ENCODE peak calls at places on chromosome 14, in ten cellular contexts. One of them, this sample, is unnamed.

GRCh38 chr14:75647650-75648049 is 13.0 kb downstream of the ERG28 start:
- DNase-seq in heart left ventricle: peak; percentile 31
- DNase-seq in uterus: no peak
- DNase-seq in GM12892: no peak
- DNase-seq in adrenal gland: peak; percentile 55
- DNase-seq in body of pancreas: no peak
- DNase-seq in A549: no peak
- DNase-seq in HCT116: no peak
- DNase-seq in prostate gland: no peak
- DNase-seq in ovary: no peak
- DNase-seq in this sample: no peak

GRCh38 chr14:24734917-24735500 is 101.0 kb upstream of the GZMB start:
- DNase-seq in GM12892: no peak
- DNase-seq in HCT116: peak; percentile 39
- DNase-seq in ovary: no peak
- DNase-seq in heart left ventricle: peak; percentile 44
- DNase-seq in prostate gland: peak; percentile 71
- DNase-seq in A549: peak; percentile 7
- DNase-seq in body of pancreas: peak; percentile 54
- DNase-seq in adrenal gland: peak; percentile 58
- DNase-seq in uterus: no peak
- DNase-seq in this sample: no peak

GRCh38 chr14:95132732-95133131 is 24.6 kb downstream of the DICER1 start:
- DNase-seq in adrenal gland: no peak
- DNase-seq in A549: no peak
- DNase-seq in uterus: no peak
- DNase-seq in heart left ventricle: no peak
- DNase-seq in body of pancreas: no peak
- DNase-seq in prostate gland: no peak
- DNase-seq in HCT116: no peak
- DNase-seq in ovary: no peak
- DNase-seq in GM12892: no peak
- DNase-seq in this sample: no peak

GRCh38 chr14:74583689-74584434 is 28.2 kb downstream of the LTBP2 start:
- DNase-seq in GM12892: no peak
- DNase-seq in uterus: no peak
- DNase-seq in body of pancreas: no peak
- DNase-seq in ovary: peak; percentile 28
- DNase-seq in prostate gland: no peak
- DNase-seq in A549: peak; percentile 84
- DNase-seq in heart left ventricle: no peak
- DNase-seq in HCT116: peak; percentile 69
- DNase-seq in adrenal gland: no peak
- DNase-seq in this sample: peak; percentile 82

GRCh38 chr14:60753264-60754126 is 18.9 kb downstream of the MNAT1 start:
- DNase-seq in A549: no peak
- DNase-seq in body of pancreas: no peak
- DNase-seq in GM12892: peak; percentile 31
- DNase-seq in heart left ventricle: no peak
- DNase-seq in prostate gland: no peak
- DNase-seq in HCT116: no peak
- DNase-seq in ovary: no peak
- DNase-seq in uterus: no peak
- DNase-seq in adrenal gland: no peak
- DNase-seq in this sample: no peak

GRCh38 chr14:65100905-65101541 is 1.3 kb downstream of the MAX start:
- DNase-seq in heart left ventricle: no peak
- DNase-seq in HCT116: no peak
- DNase-seq in A549: no peak
- DNase-seq in GM12892: no peak
- DNase-seq in prostate gland: no peak
- DNase-seq in adrenal gland: no peak
- DNase-seq in ovary: no peak
- DNase-seq in body of pancreas: no peak
- DNase-seq in uterus: no peak
- DNase-seq in this sample: no peak

GRCh38 chr14:55354500-55354899 is 57.1 kb downstream of the ATG14 start:
- DNase-seq in A549: peak; percentile 44
- DNase-seq in prostate gland: peak; percentile 65
- DNase-seq in body of pancreas: peak; percentile 55
- DNase-seq in GM12892: no peak
- DNase-seq in HCT116: peak; percentile 26
- DNase-seq in adrenal gland: peak; percentile 60
- DNase-seq in uterus: peak; percentile 27
- DNase-seq in heart left ventricle: peak; percentile 41
- DNase-seq in ovary: peak; percentile 39
- DNase-seq in this sample: peak; percentile 9

GRCh38 chr14:94392510-94392935 is 4.1 kb upstream of the SERPINA1 start:
- DNase-seq in uterus: no peak
- DNase-seq in ovary: no peak
- DNase-seq in A549: no peak
- DNase-seq in adrenal gland: peak; percentile 51
- DNase-seq in HCT116: no peak
- DNase-seq in body of pancreas: no peak
- DNase-seq in GM12892: no peak
- DNase-seq in prostate gland: no peak
- DNase-seq in heart left ventricle: peak; percentile 33
- DNase-seq in this sample: no peak

GRCh38 chr14:21201732-21202462 is 46.0 kb upstream of the OR5AU1 start:
- DNase-seq in A549: no peak
- DNase-seq in HCT116: no peak
- DNase-seq in adrenal gland: no peak
- DNase-seq in ovary: no peak
- DNase-seq in prostate gland: no peak
- DNase-seq in body of pancreas: no peak
- DNase-seq in heart left ventricle: no peak
- DNase-seq in uterus: no peak
- DNase-seq in GM12892: no peak
- DNase-seq in this sample: no peak

GRCh38 chr14:21204167-21205025 is 48.5 kb upstream of the OR5AU1 start:
- DNase-seq in HCT116: no peak
- DNase-seq in prostate gland: no peak
- DNase-seq in adrenal gland: no peak
- DNase-seq in GM12892: no peak
- DNase-seq in A549: no peak
- DNase-seq in heart left ventricle: no peak
- DNase-seq in uterus: no peak
- DNase-seq in body of pancreas: no peak
- DNase-seq in ovary: no peak
- DNase-seq in this sample: no peak

GRCh38 chr14:21205026-21205677 is 49.3 kb upstream of the OR5AU1 start:
- DNase-seq in adrenal gland: no peak
- DNase-seq in A549: no peak
- DNase-seq in body of pancreas: no peak
- DNase-seq in HCT116: no peak
- DNase-seq in uterus: no peak
- DNase-seq in ovary: no peak
- DNase-seq in GM12892: no peak
- DNase-seq in prostate gland: no peak
- DNase-seq in heart left ventricle: no peak
- DNase-seq in this sample: no peak

GRCh38 chr14:21202463-21203358 is 46.8 kb upstream of the OR5AU1 start:
- DNase-seq in uterus: no peak
- DNase-seq in GM12892: no peak
- DNase-seq in A549: no peak
- DNase-seq in HCT116: no peak
- DNase-seq in body of pancreas: no peak
- DNase-seq in prostate gland: no peak
- DNase-seq in adrenal gland: no peak
- DNase-seq in ovary: no peak
- DNase-seq in heart left ventricle: no peak
- DNase-seq in this sample: no peak

GRCh38 chr14:21203470-21204166 is 47.8 kb upstream of the OR5AU1 start:
- DNase-seq in heart left ventricle: no peak
- DNase-seq in uterus: no peak
- DNase-seq in adrenal gland: no peak
- DNase-seq in prostate gland: no peak
- DNase-seq in HCT116: no peak
- DNase-seq in A549: no peak
- DNase-seq in body of pancreas: no peak
- DNase-seq in GM12892: no peak
- DNase-seq in ovary: no peak
- DNase-seq in this sample: no peak
- TF ChIP-seq POLR2A in heart left ventricle: no peak
- TF ChIP-seq POLR2A in uterus: no peak
- TF ChIP-seq POLR2A in adrenal gland: no peak
- TF ChIP-seq POLR2A in prostate gland: no peak
- TF ChIP-seq POLR2A in HCT116: no peak
- TF ChIP-seq POLR2A in A549: no peak
- TF ChIP-seq POLR2A in body of pancreas: no peak
- TF ChIP-seq POLR2A in GM12892: no peak
- TF ChIP-seq POLR2A in ovary: no peak
- TF ChIP-seq POLR2A in this sample: no peak

DNA sequence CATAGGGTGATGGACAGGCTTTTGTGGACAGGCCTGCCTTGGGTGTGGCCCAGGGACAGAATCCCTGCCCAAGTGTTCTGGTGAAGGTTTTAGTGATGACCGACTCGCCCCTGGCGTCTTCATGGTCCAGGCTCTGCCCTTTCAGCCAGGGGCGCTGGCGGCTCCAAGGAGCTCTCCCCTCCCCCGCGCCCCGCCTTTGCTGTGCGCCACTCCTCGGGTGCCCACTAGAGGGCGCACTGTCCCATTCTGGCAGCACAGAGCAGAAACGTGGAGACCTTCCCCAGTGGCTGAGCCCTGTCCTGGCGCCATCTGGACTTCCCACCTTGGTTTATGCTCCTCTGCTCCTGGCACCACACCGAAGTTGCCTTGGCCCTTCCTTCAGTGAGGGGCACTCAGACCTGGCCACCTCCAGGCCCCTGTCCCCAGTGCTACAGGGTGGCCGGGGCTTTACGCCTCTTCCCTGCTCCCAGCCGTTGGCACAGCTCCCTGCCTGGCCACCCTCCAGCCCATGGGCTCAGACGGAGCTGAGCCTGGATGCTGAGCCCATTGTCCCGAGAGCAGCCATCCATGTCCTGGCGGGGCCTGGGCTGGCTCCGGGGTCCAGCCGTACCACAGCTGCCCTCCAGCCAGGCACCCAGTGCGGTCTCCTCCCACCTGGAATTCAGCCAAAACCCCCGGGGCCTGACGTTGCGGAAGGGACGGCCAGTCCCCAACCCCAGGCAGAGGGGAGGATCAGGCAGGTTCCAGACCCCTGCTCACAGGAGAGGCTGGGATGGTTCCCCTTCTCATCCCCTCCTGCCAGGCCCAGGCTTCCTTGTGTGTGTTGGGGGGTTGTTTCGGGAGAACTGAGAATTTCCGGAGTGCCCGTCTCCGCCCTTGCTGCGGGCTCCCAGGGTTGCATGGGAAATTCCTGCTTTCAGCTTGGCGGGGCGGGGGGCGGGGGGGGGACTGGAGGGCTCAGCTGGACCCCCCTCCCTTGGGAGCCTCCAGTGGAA is 5.6 kb upstream of the CRIP1 start:
- DNase-seq in uterus: peak; percentile 88
- DNase-seq in HCT116: peak; percentile 55
- DNase-seq in ovary: peak; percentile 92
- DNase-seq in heart left ventricle: peak; percentile 92
- DNase-seq in body of pancreas: peak; percentile 89
- DNase-seq in prostate gland: peak; percentile 86
- DNase-seq in A549: peak; percentile 86
- DNase-seq in adrenal gland: peak; percentile 89
- DNase-seq in GM12892: peak; percentile 98
- DNase-seq in this sample: peak; percentile 97
- TF ChIP-seq POLR2A in uterus: peak; percentile 50
- TF ChIP-seq POLR2A in HCT116: peak; percentile 25
- TF ChIP-seq POLR2A in ovary: peak; percentile 55
- TF ChIP-seq POLR2A in heart left ventricle: no peak
- TF ChIP-seq POLR2A in body of pancreas: peak; percentile 70
- TF ChIP-seq POLR2A in prostate gland: peak; percentile 42
- TF ChIP-seq POLR2A in A549: peak; percentile 61
- TF ChIP-seq POLR2A in adrenal gland: peak; percentile 7
- TF ChIP-seq POLR2A in GM12892: no peak
- TF ChIP-seq POLR2A in this sample: peak; percentile 23

DNA sequence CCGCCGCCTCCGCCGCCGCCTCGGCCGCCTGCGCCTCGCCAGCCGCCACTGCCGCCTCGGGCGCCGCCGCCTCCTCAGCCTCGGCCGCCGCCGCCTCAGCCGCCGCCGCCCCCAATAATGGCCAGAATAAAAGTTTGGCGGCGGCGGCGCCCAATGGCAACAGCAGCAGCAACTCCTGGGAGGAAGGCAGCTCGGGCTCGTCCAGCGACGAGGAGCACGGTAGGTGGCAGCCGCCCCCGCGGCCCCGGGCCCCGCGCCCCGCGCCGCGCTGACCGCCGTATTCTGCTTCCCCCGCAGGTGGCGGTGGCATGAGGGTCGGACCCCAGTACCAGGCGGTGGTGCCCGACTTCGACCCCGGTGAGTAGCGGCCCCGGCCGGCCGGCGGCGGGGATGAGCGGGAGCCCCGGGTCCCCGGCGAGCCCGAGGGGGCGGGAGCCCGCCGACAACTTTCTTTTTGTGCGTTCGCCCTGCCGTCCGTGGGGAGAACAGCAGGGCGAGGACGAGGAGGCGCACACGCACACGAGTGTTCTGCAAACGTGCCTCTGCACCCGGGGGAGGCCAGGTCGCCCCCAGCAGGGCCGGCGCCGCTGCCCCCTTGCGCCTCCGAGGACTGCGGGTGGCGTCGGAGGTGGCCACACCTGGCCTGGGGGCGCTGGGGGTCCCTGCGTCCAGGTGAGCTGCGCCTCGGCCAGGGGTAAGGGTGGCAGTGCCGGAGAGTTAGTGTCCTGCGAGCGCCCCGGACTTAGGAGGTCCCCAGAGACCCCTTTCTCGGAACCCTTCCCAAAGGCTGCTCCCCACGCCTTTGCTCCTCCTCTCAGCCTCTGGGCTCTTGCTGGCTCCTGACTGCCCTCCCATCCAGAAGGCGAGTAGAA is 756 bp downstream of the RCOR1 start:
- DNase-seq in HCT116: no peak
- DNase-seq in ovary: peak; percentile 56
- DNase-seq in GM12892: no peak
- DNase-seq in adrenal gland: peak; percentile 58
- DNase-seq in A549: peak; percentile 66
- DNase-seq in uterus: peak; percentile 37
- DNase-seq in heart left ventricle: peak; percentile 49
- DNase-seq in body of pancreas: peak; percentile 55
- DNase-seq in prostate gland: peak; percentile 22
- DNase-seq in this sample: no peak
- TF ChIP-seq POLR2A in HCT116: no peak
- TF ChIP-seq POLR2A in ovary: no peak
- TF ChIP-seq POLR2A in GM12892: no peak
- TF ChIP-seq POLR2A in adrenal gland: no peak
- TF ChIP-seq POLR2A in A549: no peak
- TF ChIP-seq POLR2A in uterus: no peak
- TF ChIP-seq POLR2A in heart left ventricle: no peak
- TF ChIP-seq POLR2A in body of pancreas: peak; percentile 24
- TF ChIP-seq POLR2A in prostate gland: no peak
- TF ChIP-seq POLR2A in this sample: no peak

GRCh38 chr14:51251486-51251885 is 11.4 kb downstream of the TMX1 start:
- DNase-seq in adrenal gland: no peak
- DNase-seq in uterus: no peak
- DNase-seq in body of pancreas: no peak
- DNase-seq in HCT116: no peak
- DNase-seq in GM12892: no peak
- DNase-seq in prostate gland: no peak
- DNase-seq in A549: no peak
- DNase-seq in ovary: no peak
- DNase-seq in heart left ventricle: no peak
- DNase-seq in this sample: no peak

GRCh38 chr14:51244591-51244990 is 4.5 kb downstream of the TMX1 start:
- DNase-seq in HCT116: no peak
- DNase-seq in body of pancreas: no peak
- DNase-seq in A549: no peak
- DNase-seq in prostate gland: no peak
- DNase-seq in uterus: no peak
- DNase-seq in ovary: no peak
- DNase-seq in heart left ventricle: no peak
- DNase-seq in GM12892: no peak
- DNase-seq in adrenal gland: no peak
- DNase-seq in this sample: no peak

GRCh38 chr14:51246032-51246431 is 6.0 kb downstream of the TMX1 start:
- DNase-seq in GM12892: no peak
- DNase-seq in adrenal gland: no peak
- DNase-seq in A549: no peak
- DNase-seq in uterus: no peak
- DNase-seq in HCT116: no peak
- DNase-seq in heart left ventricle: no peak
- DNase-seq in body of pancreas: no peak
- DNase-seq in prostate gland: no peak
- DNase-seq in ovary: no peak
- DNase-seq in this sample: no peak

GRCh38 chr14:51242545-51243490 is 2.8 kb downstream of the TMX1 start:
- DNase-seq in HCT116: no peak
- DNase-seq in ovary: no peak
- DNase-seq in GM12892: no peak
- DNase-seq in A549: no peak
- DNase-seq in prostate gland: no peak
- DNase-seq in uterus: no peak
- DNase-seq in body of pancreas: no peak
- DNase-seq in adrenal gland: no peak
- DNase-seq in heart left ventricle: no peak
- DNase-seq in this sample: no peak

GRCh38 chr14:51248041-51248987 is 8.3 kb downstream of the TMX1 start:
- DNase-seq in prostate gland: no peak
- DNase-seq in adrenal gland: no peak
- DNase-seq in A549: no peak
- DNase-seq in GM12892: peak; percentile 13
- DNase-seq in HCT116: no peak
- DNase-seq in uterus: no peak
- DNase-seq in heart left ventricle: no peak
- DNase-seq in body of pancreas: no peak
- DNase-seq in ovary: no peak
- DNase-seq in this sample: no peak
- TF ChIP-seq POLR2A in prostate gland: no peak
- TF ChIP-seq POLR2A in adrenal gland: no peak
- TF ChIP-seq POLR2A in A549: no peak
- TF ChIP-seq POLR2A in GM12892: no peak
- TF ChIP-seq POLR2A in HCT116: no peak
- TF ChIP-seq POLR2A in uterus: no peak
- TF ChIP-seq POLR2A in heart left ventricle: no peak
- TF ChIP-seq POLR2A in body of pancreas: no peak
- TF ChIP-seq POLR2A in ovary: no peak
- TF ChIP-seq POLR2A in this sample: no peak

This sample was measured in H54.